ENCODE peak calls at places on chromosomes 13 and 19, in five cellular contexts. Z, J, Q, M and E are unnamed samples.

GRCh38 chr13:26022538-26023292 is 29.1 kb downstream of the SHISA2 start:
- DNase-seq in Z (peak), J (no peak), Q (peak), M (no peak), E (no peak)

GRCh38 chr19:49809155-49809986 is 3.7 kb downstream of the FUZ start:
- DNase-seq in Z (peak), J (no peak), Q (peak), M (peak), E (peak)

GRCh38 chr19:40604647-40605200 is 3.6 kb downstream of the LTBP4 start:
- DNase-seq in Z (no peak), J (no peak), Q (peak), M (no peak), E (peak)

GRCh38 chr13:93169980-93170379 is 56.6 kb upstream of the GPC6 start:
- DNase-seq in Z (no peak), J (peak), Q (peak), M (no peak), E (no peak)

GRCh38 chr19:7856679-7857663 is 17.2 kb downstream of the PRR36 start:
- DNase-seq in Z (no peak), J (no peak), Q (no peak), M (peak), E (no peak)

GRCh38 chr19:10828981-10829821 is 6.8 kb downstream of the TMED1 start:
- DNase-seq in Z (no peak), J (no peak), Q (no peak), M (peak), E (peak)

GRCh38 chr13:31951215-31951678 is 80.3 kb upstream of the FRY start:
- DNase-seq in Z (peak), J (no peak), Q (peak), M (no peak), E (no peak)

GRCh38 chr13:69654392-69654791 is 453.2 kb upstream of the ATXN8OS start:
- DNase-seq in Z (no peak), J (no peak), Q (no peak), M (no peak), E (no peak)

GRCh38 chr13:50376895-50377575 is 361.8 kb downstream of the KCNRG start:
- DNase-seq in Z (no peak), J (no peak), Q (peak), M (peak), E (peak)

GRCh38 chr19:42229855-42230331 is 9.8 kb downstream of the ZNF526 start:
- DNase-seq in Z (no peak), J (no peak), Q (peak), M (no peak), E (no peak)